ENCODE peak calls at places on chromosome 12, in seven cellular contexts. One of them, this sample, is unnamed.

GRCh38 chr12:124254126-124254525 is 40.8 kb upstream of the RFLNA start:
- DNase-seq in fibroblast of the aortic adventitia: no peak
- DNase-seq in HFFc6: no peak
- DNase-seq in iris pigment epithelial cell: no peak
- DNase-seq in stimulated activated CD8-positive, alpha-beta memory T cell treated with anti-CD3 and anti-CD28 coated beads, Interleukin-4, amount 100 ng/mL, for 24 hours: no peak
- DNase-seq in endothelial cell of umbilical vein: no peak
- DNase-seq in endodermal cell: no peak
- DNase-seq in this sample: no peak

GRCh38 chr12:39831587-39832315 is 212.1 kb upstream of the ABCD2 start:
- DNase-seq in HFFc6: no peak
- DNase-seq in stimulated activated CD8-positive, alpha-beta memory T cell treated with anti-CD3 and anti-CD28 coated beads, Interleukin-4, amount 100 ng/mL, for 24 hours: no peak
- DNase-seq in iris pigment epithelial cell: peak; percentile 38
- DNase-seq in endothelial cell of umbilical vein: peak; percentile 42
- DNase-seq in endodermal cell: no peak
- DNase-seq in fibroblast of the aortic adventitia: peak; percentile 48
- DNase-seq in this sample: peak; percentile 30

GRCh38 chr12:88419794-88420193 is 160.5 kb downstream of the KITLG start:
- DNase-seq in fibroblast of the aortic adventitia: peak; percentile 82
- DNase-seq in stimulated activated CD8-positive, alpha-beta memory T cell treated with anti-CD3 and anti-CD28 coated beads, Interleukin-4, amount 100 ng/mL, for 24 hours: no peak
- DNase-seq in endothelial cell of umbilical vein: no peak
- DNase-seq in HFFc6: peak; percentile 45
- DNase-seq in endodermal cell: no peak
- DNase-seq in iris pigment epithelial cell: peak; percentile 47
- DNase-seq in this sample: peak; percentile 17

GRCh38 chr12:111409403-111410228 is 3.9 kb downstream of the SH2B3 start:
- DNase-seq in endothelial cell of umbilical vein: peak; percentile 84
- DNase-seq in stimulated activated CD8-positive, alpha-beta memory T cell treated with anti-CD3 and anti-CD28 coated beads, Interleukin-4, amount 100 ng/mL, for 24 hours: no peak
- DNase-seq in fibroblast of the aortic adventitia: peak; percentile 61
- DNase-seq in endodermal cell: peak; percentile 88
- DNase-seq in iris pigment epithelial cell: peak; percentile 55
- DNase-seq in HFFc6: peak; percentile 28
- DNase-seq in this sample: peak; percentile 67

GRCh38 chr12:321606-322326 is 59.1 kb upstream of the SLC6A13 start:
- DNase-seq in endodermal cell: no peak
- DNase-seq in stimulated activated CD8-positive, alpha-beta memory T cell treated with anti-CD3 and anti-CD28 coated beads, Interleukin-4, amount 100 ng/mL, for 24 hours: no peak
- DNase-seq in HFFc6: no peak
- DNase-seq in fibroblast of the aortic adventitia: peak; percentile 7
- DNase-seq in endothelial cell of umbilical vein: peak; percentile 12
- DNase-seq in iris pigment epithelial cell: peak; percentile 15
- DNase-seq in this sample: no peak

GRCh38 chr12:58608711-58609110 is 311.6 kb downstream of the LRIG3 start:
- DNase-seq in endothelial cell of umbilical vein: no peak
- DNase-seq in HFFc6: no peak
- DNase-seq in stimulated activated CD8-positive, alpha-beta memory T cell treated with anti-CD3 and anti-CD28 coated beads, Interleukin-4, amount 100 ng/mL, for 24 hours: no peak
- DNase-seq in fibroblast of the aortic adventitia: peak; percentile 51
- DNase-seq in iris pigment epithelial cell: peak; percentile 35
- DNase-seq in endodermal cell: no peak
- DNase-seq in this sample: peak; percentile 24

GRCh38 chr12:104387190-104387589 is 69.6 kb upstream of the CHST11 start:
- DNase-seq in fibroblast of the aortic adventitia: peak; percentile 47
- DNase-seq in endodermal cell: no peak
- DNase-seq in stimulated activated CD8-positive, alpha-beta memory T cell treated with anti-CD3 and anti-CD28 coated beads, Interleukin-4, amount 100 ng/mL, for 24 hours: no peak
- DNase-seq in iris pigment epithelial cell: peak; percentile 53
- DNase-seq in HFFc6: no peak
- DNase-seq in endothelial cell of umbilical vein: no peak
- DNase-seq in this sample: peak; percentile 20

GRCh38 chr12:18224745-18225144 is 36.6 kb upstream of the PIK3C2G start:
- DNase-seq in endothelial cell of umbilical vein: no peak
- DNase-seq in stimulated activated CD8-positive, alpha-beta memory T cell treated with anti-CD3 and anti-CD28 coated beads, Interleukin-4, amount 100 ng/mL, for 24 hours: no peak
- DNase-seq in iris pigment epithelial cell: peak; percentile 22
- DNase-seq in HFFc6: peak; percentile 3
- DNase-seq in endodermal cell: no peak
- DNase-seq in fibroblast of the aortic adventitia: peak; percentile 76
- DNase-seq in this sample: peak; percentile 5

GRCh38 chr12:24014240-24014639 is 64.8 kb upstream of the SOX5 start:
- DNase-seq in fibroblast of the aortic adventitia: no peak
- DNase-seq in iris pigment epithelial cell: no peak
- DNase-seq in endothelial cell of umbilical vein: no peak
- DNase-seq in stimulated activated CD8-positive, alpha-beta memory T cell treated with anti-CD3 and anti-CD28 coated beads, Interleukin-4, amount 100 ng/mL, for 24 hours: no peak
- DNase-seq in endodermal cell: no peak
- DNase-seq in HFFc6: no peak
- DNase-seq in this sample: no peak

GRCh38 chr12:69998011-69998410 is 173.0 kb downstream of the MYRFL start:
- DNase-seq in HFFc6: no peak
- DNase-seq in stimulated activated CD8-positive, alpha-beta memory T cell treated with anti-CD3 and anti-CD28 coated beads, Interleukin-4, amount 100 ng/mL, for 24 hours: no peak
- DNase-seq in iris pigment epithelial cell: no peak
- DNase-seq in endothelial cell of umbilical vein: no peak
- DNase-seq in endodermal cell: no peak
- DNase-seq in fibroblast of the aortic adventitia: peak; percentile 63
- DNase-seq in this sample: no peak

GRCh38 chr12:123149088-123149827 is 1.6 kb downstream of the PITPNM2 start:
- DNase-seq in HFFc6: no peak
- DNase-seq in endodermal cell: peak; percentile 61
- DNase-seq in iris pigment epithelial cell: no peak
- DNase-seq in stimulated activated CD8-positive, alpha-beta memory T cell treated with anti-CD3 and anti-CD28 coated beads, Interleukin-4, amount 100 ng/mL, for 24 hours: no peak
- DNase-seq in endothelial cell of umbilical vein: no peak
- DNase-seq in fibroblast of the aortic adventitia: peak; percentile 20
- DNase-seq in this sample: no peak

GRCh38 chr12:13383379-13383778 is 186.9 kb downstream of the EMP1 start:
- DNase-seq in endothelial cell of umbilical vein: no peak
- DNase-seq in endodermal cell: peak; percentile 30
- DNase-seq in HFFc6: no peak
- DNase-seq in fibroblast of the aortic adventitia: no peak
- DNase-seq in stimulated activated CD8-positive, alpha-beta memory T cell treated with anti-CD3 and anti-CD28 coated beads, Interleukin-4, amount 100 ng/mL, for 24 hours: no peak
- DNase-seq in iris pigment epithelial cell: no peak
- DNase-seq in this sample: no peak